ENCODE peak calls at places on chromosome 15, in six cellular contexts. One of them, this sample, is unnamed.

GRCh38 chr15:77719450-77719849 is 86.7 kb upstream of the LINGO1 start:
- DNase-seq in K562: no peak
- DNase-seq in stomach: no peak
- DNase-seq in AG04450: no peak
- DNase-seq in Calu3: no peak
- DNase-seq in H1: no peak
- DNase-seq in this sample: no peak

GRCh38 chr15:96333194-96334016 is 2.9 kb downstream of the NR2F2 start:
- DNase-seq in H1: peak; percentile 80
- DNase-seq in stomach: no peak
- DNase-seq in Calu3: peak; percentile 57
- DNase-seq in K562: no peak
- DNase-seq in AG04450: no peak
- DNase-seq in this sample: peak; percentile 69

GRCh38 chr15:61390138-61390537 is 161.0 kb upstream of the RORA start:
- DNase-seq in H1: no peak
- DNase-seq in AG04450: no peak
- DNase-seq in Calu3: no peak
- DNase-seq in K562: no peak
- DNase-seq in stomach: no peak
- DNase-seq in this sample: no peak

GRCh38 chr15:89673162-89673506 is 6.0 kb downstream of the PLIN1 start:
- DNase-seq in Calu3: no peak
- DNase-seq in K562: peak; percentile 79
- DNase-seq in H1: peak; percentile 85
- DNase-seq in stomach: no peak
- DNase-seq in AG04450: no peak
- DNase-seq in this sample: peak; percentile 81

GRCh38 chr15:73598540-73599195 is 34.5 kb downstream of the NPTN start:
- DNase-seq in Calu3: no peak
- DNase-seq in H1: no peak
- DNase-seq in AG04450: no peak
- DNase-seq in K562: no peak
- DNase-seq in stomach: no peak
- DNase-seq in this sample: no peak

GRCh38 chr15:63979227-63979793 is 67.0 kb downstream of the DAPK2 start:
- DNase-seq in stomach: no peak
- DNase-seq in Calu3: no peak
- DNase-seq in H1: no peak
- DNase-seq in K562: no peak
- DNase-seq in AG04450: no peak
- DNase-seq in this sample: no peak

GRCh38 chr15:25439456-25439836 is 622 bp upstream of the UBE3A start:
- DNase-seq in H1: no peak
- DNase-seq in stomach: peak; percentile 27
- DNase-seq in Calu3: no peak
- DNase-seq in K562: peak; percentile 7
- DNase-seq in AG04450: no peak
- DNase-seq in this sample: no peak

GRCh38 chr15:77421370-77421700 is 647 bp downstream of the HMG20A start:
- DNase-seq in K562: no peak
- DNase-seq in Calu3: peak; percentile 22
- DNase-seq in stomach: no peak
- DNase-seq in AG04450: no peak
- DNase-seq in H1: no peak
- DNase-seq in this sample: peak; percentile 15

GRCh38 chr15:96428742-96429141 is 98.2 kb downstream of the NR2F2 start:
- DNase-seq in K562: no peak
- DNase-seq in Calu3: no peak
- DNase-seq in H1: no peak
- DNase-seq in stomach: no peak
- DNase-seq in AG04450: peak; percentile 76
- DNase-seq in this sample: no peak

GRCh38 chr15:93317772-93318171 is 228.8 kb upstream of the RGMA start:
- DNase-seq in H1: no peak
- DNase-seq in AG04450: no peak
- DNase-seq in stomach: no peak
- DNase-seq in Calu3: no peak
- DNase-seq in K562: no peak
- DNase-seq in this sample: no peak

GRCh38 chr15:58070801-58071418 is 5.4 kb upstream of the ALDH1A2 start:
- DNase-seq in H1: peak; percentile 75
- DNase-seq in K562: peak; percentile 52
- DNase-seq in Calu3: peak; percentile 84
- DNase-seq in AG04450: no peak
- DNase-seq in stomach: peak; percentile 61
- DNase-seq in this sample: peak; percentile 74

GRCh38 chr15:37931868-37932267 is 2.6 kb upstream of the TMCO5A start:
- DNase-seq in stomach: no peak
- DNase-seq in H1: no peak
- DNase-seq in K562: no peak
- DNase-seq in Calu3: no peak
- DNase-seq in AG04450: peak; percentile 6
- DNase-seq in this sample: no peak

GRCh38 chr15:66779331-66780009 is 77.4 kb downstream of the SMAD6 start:
- DNase-seq in stomach: no peak
- DNase-seq in Calu3: no peak
- DNase-seq in AG04450: no peak
- DNase-seq in K562: no peak
- DNase-seq in H1: no peak
- DNase-seq in this sample: no peak
- TF ChIP-seq CTCF in stomach: no peak
- TF ChIP-seq CTCF in Calu3: no peak
- TF ChIP-seq CTCF in AG04450: no peak
- TF ChIP-seq CTCF in K562: no peak
- TF ChIP-seq CTCF in H1: no peak
- TF ChIP-seq CTCF in this sample: no peak

GRCh38 chr15:42373936-42374335 is 14.6 kb downstream of the CAPN3 start:
- DNase-seq in K562: no peak
- DNase-seq in Calu3: no peak
- DNase-seq in AG04450: no peak
- DNase-seq in stomach: no peak
- DNase-seq in H1: no peak
- DNase-seq in this sample: no peak

GRCh38 chr15:42368096-42368495 is 8.8 kb downstream of the CAPN3 start:
- DNase-seq in K562: no peak
- DNase-seq in AG04450: no peak
- DNase-seq in Calu3: no peak
- DNase-seq in stomach: no peak
- DNase-seq in H1: no peak
- DNase-seq in this sample: no peak

GRCh38 chr15:42373274-42373673 is 14.0 kb downstream of the CAPN3 start:
- DNase-seq in Calu3: no peak
- DNase-seq in stomach: no peak
- DNase-seq in K562: no peak
- DNase-seq in H1: no peak
- DNase-seq in AG04450: no peak
- DNase-seq in this sample: no peak

GRCh38 chr15:42374810-42375209 is 15.5 kb downstream of the CAPN3 start:
- DNase-seq in K562: no peak
- DNase-seq in H1: no peak
- DNase-seq in AG04450: no peak
- DNase-seq in stomach: no peak
- DNase-seq in Calu3: no peak
- DNase-seq in this sample: no peak

DNA sequence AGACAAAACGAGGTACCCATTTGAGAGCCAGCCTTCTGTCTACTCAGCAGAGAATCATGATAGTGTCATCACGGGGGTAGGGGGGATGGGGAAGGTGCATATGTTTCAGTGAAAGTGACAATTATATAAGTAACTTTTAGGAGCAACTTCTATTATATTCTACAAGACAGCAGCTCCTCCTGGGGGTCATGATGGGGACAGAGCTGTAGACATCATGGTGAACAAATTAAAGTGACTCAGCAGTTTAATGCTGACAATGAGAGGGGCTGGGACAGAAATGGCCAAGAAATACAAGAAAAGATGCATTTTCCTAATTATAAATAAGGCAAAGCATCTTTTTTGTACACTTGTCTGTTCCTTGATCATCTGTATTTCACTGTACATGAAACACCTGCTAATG is 11.8 kb downstream of the CAPN3 start:
- DNase-seq in Calu3: no peak
- DNase-seq in AG04450: no peak
- DNase-seq in stomach: no peak
- DNase-seq in K562: peak; percentile 54
- DNase-seq in H1: no peak
- DNase-seq in this sample: no peak
- TF ChIP-seq CTCF in Calu3: no peak
- TF ChIP-seq CTCF in AG04450: peak; percentile 28
- TF ChIP-seq CTCF in stomach: no peak
- TF ChIP-seq CTCF in K562: peak; percentile 52
- TF ChIP-seq CTCF in H1: no peak
- TF ChIP-seq CTCF in this sample: no peak

GRCh38 chr15:69575387-69575786 is 122.8 kb downstream of the RPLP1 start:
- DNase-seq in Calu3: no peak
- DNase-seq in stomach: no peak
- DNase-seq in H1: no peak
- DNase-seq in AG04450: no peak
- DNase-seq in K562: no peak
- DNase-seq in this sample: no peak

GRCh38 chr15:69574506-69574905 is 121.9 kb downstream of the RPLP1 start:
- DNase-seq in Calu3: no peak
- DNase-seq in K562: no peak
- DNase-seq in AG04450: no peak
- DNase-seq in stomach: no peak
- DNase-seq in H1: no peak
- DNase-seq in this sample: no peak

GRCh38 chr15:69577397-69577796 is 124.8 kb downstream of the RPLP1 start:
- DNase-seq in AG04450: no peak
- DNase-seq in Calu3: no peak
- DNase-seq in H1: no peak
- DNase-seq in stomach: no peak
- DNase-seq in K562: no peak
- DNase-seq in this sample: no peak

GRCh38 chr15:69576948-69577351 is 124.3 kb downstream of the RPLP1 start:
- DNase-seq in stomach: peak; percentile 77
- DNase-seq in AG04450: no peak
- DNase-seq in K562: no peak
- DNase-seq in Calu3: no peak
- DNase-seq in H1: no peak
- DNase-seq in this sample: no peak

DNA sequence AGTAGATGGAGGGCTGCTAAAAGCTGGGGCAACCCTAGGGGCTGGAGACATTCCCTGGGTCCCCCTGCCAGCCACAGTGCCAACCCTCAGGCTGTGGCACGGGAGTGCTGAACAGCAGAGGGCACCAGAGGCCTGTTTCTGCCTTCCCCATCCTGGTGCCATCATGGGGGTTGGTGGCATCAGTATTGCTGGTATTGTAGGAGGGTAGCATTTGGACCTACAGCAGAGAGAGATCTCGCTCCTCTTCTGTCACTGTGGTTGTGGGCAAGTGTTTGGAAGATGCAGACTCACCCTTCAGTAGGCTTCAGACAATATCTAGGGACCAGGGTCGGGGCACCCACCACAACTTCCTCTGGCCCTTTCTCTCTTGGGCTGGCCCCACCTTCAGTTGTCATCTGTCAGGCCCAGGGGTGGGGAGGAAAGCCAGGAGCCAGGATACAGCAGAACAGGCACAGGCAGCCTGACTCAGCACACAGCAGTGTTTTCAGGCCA is 123.5 kb downstream of the RPLP1 start:
- DNase-seq in stomach: peak; percentile 74
- DNase-seq in H1: peak; percentile 72
- DNase-seq in AG04450: no peak
- DNase-seq in Calu3: peak; percentile 88
- DNase-seq in K562: no peak
- DNase-seq in this sample: peak; percentile 62
- TF ChIP-seq CTCF in stomach: peak; percentile 50
- TF ChIP-seq CTCF in H1: peak; percentile 82
- TF ChIP-seq CTCF in AG04450: peak; percentile 58
- TF ChIP-seq CTCF in Calu3: peak; percentile 89
- TF ChIP-seq CTCF in K562: no peak
- TF ChIP-seq CTCF in this sample: peak; percentile 42

GRCh38 chr15:47377465-47377864 is 339.8 kb upstream of the SEMA6D start:
- DNase-seq in stomach: no peak
- DNase-seq in Calu3: no peak
- DNase-seq in H1: no peak
- DNase-seq in K562: no peak
- DNase-seq in AG04450: no peak
- DNase-seq in this sample: no peak

GRCh38 chr15:47371939-47372338 is 345.4 kb upstream of the SEMA6D start:
- DNase-seq in K562: no peak
- DNase-seq in AG04450: no peak
- DNase-seq in stomach: no peak
- DNase-seq in Calu3: no peak
- DNase-seq in H1: no peak
- DNase-seq in this sample: no peak

GRCh38 chr15:47376190-47376589 is 341.1 kb upstream of the SEMA6D start:
- DNase-seq in H1: no peak
- DNase-seq in AG04450: no peak
- DNase-seq in Calu3: no peak
- DNase-seq in K562: no peak
- DNase-seq in stomach: no peak
- DNase-seq in this sample: no peak

GRCh38 chr15:47378527-47378926 is 338.8 kb upstream of the SEMA6D start:
- DNase-seq in Calu3: no peak
- DNase-seq in stomach: no peak
- DNase-seq in K562: no peak
- DNase-seq in H1: no peak
- DNase-seq in AG04450: no peak
- DNase-seq in this sample: no peak

GRCh38 chr15:47374222-47374621 is 343.1 kb upstream of the SEMA6D start:
- DNase-seq in AG04450: no peak
- DNase-seq in H1: no peak
- DNase-seq in K562: no peak
- DNase-seq in stomach: no peak
- DNase-seq in Calu3: no peak
- DNase-seq in this sample: peak; percentile 5
- TF ChIP-seq CTCF in AG04450: peak; percentile 62
- TF ChIP-seq CTCF in H1: peak; percentile 62
- TF ChIP-seq CTCF in K562: no peak
- TF ChIP-seq CTCF in stomach: no peak
- TF ChIP-seq CTCF in Calu3: no peak
- TF ChIP-seq CTCF in this sample: no peak

This sample was measured in endothelial cell.